ENCODE peak calls at places on chromosome 9, in six cellular contexts. V, M, J, D, S and K are unnamed samples.

GRCh38 chr9:92278117-92278516 is 15.4 kb downstream of the IARS1 start:
- DNase-seq in V (no peak), M (peak), J (no peak), D (no peak), S (no peak), K (no peak)

GRCh38 chr9:95816716-95817115 is 58.8 kb upstream of the ERCC6L2 start:
- DNase-seq in V (no peak), M (no peak), J (no peak), D (no peak), S (no peak), K (no peak)

GRCh38 chr9:92668746-92669526 is 995 bp downstream of the IPPK start:
- DNase-seq in V (no peak), M (peak), J (peak), D (no peak), S (peak), K (no peak)

GRCh38 chr9:93064392-93065124 is 6.1 kb downstream of the SUSD3 start:
- DNase-seq in V (no peak), M (no peak), J (no peak), D (no peak), S (peak), K (no peak)

GRCh38 chr9:127758843-127759242 is 19.6 kb downstream of the SH2D3C start:
- DNase-seq in V (no peak), M (no peak), J (no peak), D (no peak), S (no peak), K (no peak)

GRCh38 chr9:75889577-75889976 is 896 bp upstream of the PCSK5 start:
- DNase-seq in V (no peak), M (no peak), J (no peak), D (no peak), S (no peak), K (no peak)

GRCh38 chr9:33166263-33167083 is 663 bp downstream of the B4GALT1 start:
- DNase-seq in V (no peak), M (no peak), J (peak), D (no peak), S (peak), K (no peak)

GRCh38 chr9:71680189-71680983 is 87.9 kb downstream of the CEMIP2 start:
- DNase-seq in V (no peak), M (peak), J (peak), D (no peak), S (no peak), K (no peak)

GRCh38 chr9:4921449-4921848 is 63.6 kb upstream of the JAK2 start:
- DNase-seq in V (no peak), M (no peak), J (no peak), D (no peak), S (no peak), K (no peak)

GRCh38 chr9:96199006-96199405 is 103.0 kb downstream of the HSD17B3 start:
- DNase-seq in V (no peak), M (no peak), J (no peak), D (no peak), S (no peak), K (no peak)

GRCh38 chr9:14822666-14823065 is 87.6 kb downstream of the FREM1 start:
- DNase-seq in V (no peak), M (no peak), J (no peak), D (no peak), S (no peak), K (no peak)

GRCh38 chr9:116059466-116059865 is 94.1 kb upstream of the PAPPA start:
- DNase-seq in V (no peak), M (no peak), J (peak), D (no peak), S (no peak), K (no peak)

GRCh38 chr9:20358201-20358600 is 264.1 kb downstream of the MLLT3 start:
- DNase-seq in V (no peak), M (peak), J (peak), D (no peak), S (no peak), K (no peak)

GRCh38 chr9:116555102-116555501 is 132.0 kb upstream of the TRIM32 start:
- DNase-seq in V (no peak), M (no peak), J (no peak), D (no peak), S (peak), K (no peak)

GRCh38 chr9:17531642-17532254 is 47.1 kb upstream of the SH3GL2 start:
- DNase-seq in V (no peak), M (peak), J (peak), D (peak), S (no peak), K (no peak)

GRCh38 chr9:1200847-1201251 is 150.7 kb downstream of the DMRT2 start:
- DNase-seq in V (no peak), M (no peak), J (no peak), D (no peak), S (peak), K (no peak)

GRCh38 chr9:93128715-93129224 is 5.3 kb downstream of the NINJ1 start:
- DNase-seq in V (no peak), M (no peak), J (no peak), D (no peak), S (no peak), K (no peak)

GRCh38 chr9:131627326-131627845 is 82.1 kb downstream of the PRRT1B start:
- DNase-seq in V (no peak), M (peak), J (peak), D (no peak), S (no peak), K (no peak)

GRCh38 chr9:2726620-2727335 is 9.5 kb downstream of the KCNV2 start:
- DNase-seq in V (no peak), M (no peak), J (no peak), D (peak), S (no peak), K (no peak)

GRCh38 chr9:107983762-107984161 is 494.2 kb upstream of the KLF4 start:
- DNase-seq in V (no peak), M (no peak), J (no peak), D (no peak), S (no peak), K (no peak)

GRCh38 chr9:81632599-81632998 is 56.7 kb downstream of the TLE1 start:
- DNase-seq in V (no peak), M (peak), J (peak), D (no peak), S (no peak), K (no peak)

GRCh38 chr9:76534031-76534430 is 75.0 kb downstream of the GCNT1 start:
- DNase-seq in V (no peak), M (no peak), J (peak), D (no peak), S (no peak), K (no peak)

GRCh38 chr9:133306242-133307194 is 29.5 kb downstream of the SURF6 start:
- DNase-seq in V (no peak), M (no peak), J (no peak), D (no peak), S (no peak), K (no peak)

GRCh38 chr9:88746029-88746743 is 211.2 kb downstream of the NXNL2 start:
- DNase-seq in V (no peak), M (peak), J (peak), D (no peak), S (peak), K (no peak)

GRCh38 chr9:100865111-100865510 is 163.4 kb upstream of the PLPPR1 start:
- DNase-seq in V (no peak), M (no peak), J (no peak), D (no peak), S (no peak), K (no peak)

GRCh38 chr9:7481570-7481969 is 318.0 kb downstream of the DMAC1 start:
- DNase-seq in V (no peak), M (no peak), J (no peak), D (no peak), S (no peak), K (no peak)

GRCh38 chr9:19358691-19359090 is 21.3 kb downstream of the RPS6 start:
- DNase-seq in V (no peak), M (no peak), J (no peak), D (no peak), S (no peak), K (no peak)

GRCh38 chr9:71675857-71676165 is 92.5 kb downstream of the CEMIP2 start:
- DNase-seq in V (no peak), M (no peak), J (no peak), D (no peak), S (no peak), K (no peak)

GRCh38 chr9:81664638-81665513 is 24.5 kb downstream of the TLE1 start:
- DNase-seq in V (no peak), M (no peak), J (no peak), D (no peak), S (no peak), K (no peak)

GRCh38 chr9:89592963-89593775 is 11.6 kb upstream of the GADD45G start:
- DNase-seq in V (no peak), M (peak), J (peak), D (no peak), S (no peak), K (no peak)

GRCh38 chr9:70291446-70291845 is 32.7 kb downstream of the SMC5 start:
- DNase-seq in V (no peak), M (no peak), J (peak), D (no peak), S (no peak), K (no peak)

DNA sequence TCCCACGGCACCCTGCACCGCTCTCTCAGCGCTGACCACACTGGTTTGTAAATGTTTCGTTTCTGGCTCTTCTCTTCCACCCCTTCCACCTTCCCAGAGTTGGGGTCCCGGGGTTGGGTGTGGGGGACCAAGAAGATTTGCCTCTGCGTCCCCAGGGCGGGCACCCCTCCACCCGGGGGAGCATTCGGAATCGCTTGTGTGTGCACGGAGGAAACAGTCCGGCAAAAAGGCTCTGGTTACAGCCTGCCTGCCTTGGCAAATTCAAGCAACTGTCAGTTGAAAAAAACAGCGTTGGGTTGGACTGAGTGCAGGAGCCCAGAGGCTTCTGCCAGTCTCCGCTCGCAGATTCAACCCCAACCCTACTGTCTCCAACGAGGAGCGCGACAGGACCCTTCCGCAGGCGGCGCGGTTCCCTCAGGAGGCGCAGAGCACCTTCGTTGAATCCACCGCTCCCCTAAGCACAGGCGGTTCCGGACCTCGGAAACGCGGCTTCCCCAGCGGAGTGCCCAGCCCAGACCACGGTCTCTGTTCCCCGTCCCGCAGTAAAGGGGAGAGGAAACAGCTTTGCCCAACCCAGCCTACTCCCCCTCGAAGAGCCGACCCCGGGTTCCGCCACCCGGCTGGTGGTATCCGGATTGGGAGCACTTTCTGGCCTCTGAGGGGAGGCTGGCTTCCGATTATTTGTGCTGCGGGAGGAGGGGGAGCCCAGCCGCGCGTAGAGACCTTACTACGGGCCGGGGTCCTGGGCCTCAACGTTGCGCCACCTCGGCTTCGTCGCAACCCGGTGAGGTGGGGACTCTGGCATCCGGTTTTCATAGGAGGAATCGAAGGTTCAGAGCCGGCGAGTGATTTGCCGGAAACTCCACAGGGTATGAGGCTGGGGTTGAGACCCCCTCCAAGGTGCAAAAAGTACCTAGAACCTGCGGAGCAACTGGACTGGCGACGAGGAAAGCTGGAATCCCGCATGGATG is 9.6 kb downstream of the LHX6 start:
- DNase-seq in V (no peak), M (no peak), J (peak), D (no peak), S (no peak), K (no peak)
- H3K4me3 ChIP-seq in V (peak), M (no peak), J (no peak), D (no peak), S (peak), K (peak)

GRCh38 chr9:126335837-126336236 is 9.2 kb downstream of the MVB12B start:
- DNase-seq in V (no peak), M (no peak), J (no peak), D (no peak), S (no peak), K (no peak)

GRCh38 chr9:126337690-126338426 is 11.2 kb downstream of the MVB12B start:
- DNase-seq in V (peak), M (no peak), J (no peak), D (no peak), S (no peak), K (no peak)

GRCh38 chr9:126338945-126339344 is 12.3 kb downstream of the MVB12B start:
- DNase-seq in V (no peak), M (no peak), J (no peak), D (no peak), S (no peak), K (no peak)

GRCh38 chr9:126334626-126335621 is 8.3 kb downstream of the MVB12B start:
- DNase-seq in V (no peak), M (no peak), J (peak), D (no peak), S (peak), K (no peak)

GRCh38 chr9:126336350-126337335 is 10.0 kb downstream of the MVB12B start:
- DNase-seq in V (no peak), M (no peak), J (no peak), D (no peak), S (no peak), K (no peak)
- H3K4me3 ChIP-seq in V (no peak), M (no peak), J (no peak), D (no peak), S (peak), K (no peak)

GRCh38 chr9:136228107-136228875 is 17.3 kb downstream of the QSOX2 start:
- DNase-seq in V (no peak), M (peak), J (peak), D (peak), S (no peak), K (no peak)
- H3K4me3 ChIP-seq in V (no peak), M (no peak), J (no peak), D (peak), S (no peak), K (no peak)

GRCh38 chr9:35112257-35113020 is 3.2 kb downstream of the ATOSB start:
- DNase-seq in V (no peak), M (peak), J (peak), D (no peak), S (peak), K (no peak)
- H3K4me3 ChIP-seq in V (peak), M (peak), J (peak), D (peak), S (no peak), K (no peak)

DNA sequence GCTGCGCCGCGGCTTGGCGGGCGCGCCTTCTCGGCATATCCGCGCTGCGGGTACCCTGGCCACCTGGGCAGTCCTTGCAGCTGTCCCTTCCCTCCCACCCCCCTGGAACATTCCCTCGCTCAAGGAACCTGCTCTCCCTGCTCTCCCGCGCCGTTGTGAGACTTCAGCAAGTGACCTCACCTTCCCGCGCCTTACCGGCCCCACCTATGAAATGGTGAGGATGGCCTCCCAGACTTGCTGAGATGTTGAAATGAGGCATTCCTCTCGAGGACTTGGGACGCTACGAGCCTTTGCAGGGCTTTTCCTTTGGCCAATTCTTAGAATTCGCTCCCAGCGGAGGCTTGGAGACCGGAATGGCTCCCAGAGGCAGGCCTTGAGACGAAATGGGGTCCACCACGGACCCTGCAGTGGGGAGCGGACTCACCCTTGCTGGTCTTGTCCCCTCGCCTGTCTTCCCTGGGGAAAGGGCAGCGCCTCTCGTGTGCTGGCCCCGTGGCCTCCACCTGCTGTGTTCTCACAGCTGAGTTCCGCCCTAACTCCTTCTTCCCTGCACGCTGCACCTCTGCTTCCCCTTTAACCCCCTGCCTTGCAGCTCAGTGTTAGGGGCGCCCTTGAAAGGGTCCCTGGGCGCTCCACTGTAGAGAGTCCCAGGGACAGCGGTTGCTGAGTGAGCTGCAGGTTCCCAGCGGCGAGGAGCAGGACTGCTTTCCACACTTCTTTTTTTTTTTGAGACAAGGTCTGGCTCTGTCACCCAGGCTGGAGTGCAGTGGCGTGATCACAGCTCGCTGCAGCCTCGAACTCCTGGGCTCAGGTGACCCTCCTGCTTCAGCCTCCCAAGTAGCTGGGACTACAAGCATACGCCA is 907 bp downstream of the HMCN2 start:
- DNase-seq in V (no peak), M (no peak), J (no peak), D (no peak), S (no peak), K (no peak)
- H3K4me3 ChIP-seq in V (peak), M (no peak), J (no peak), D (no peak), S (peak), K (peak)

GRCh38 chr9:113636693-113637092 is 173.2 kb downstream of the RGS3 start:
- DNase-seq in V (peak), M (no peak), J (no peak), D (no peak), S (no peak), K (no peak)
- H3K4me3 ChIP-seq in V (no peak), M (no peak), J (no peak), D (no peak), S (no peak), K (no peak)

DNA sequence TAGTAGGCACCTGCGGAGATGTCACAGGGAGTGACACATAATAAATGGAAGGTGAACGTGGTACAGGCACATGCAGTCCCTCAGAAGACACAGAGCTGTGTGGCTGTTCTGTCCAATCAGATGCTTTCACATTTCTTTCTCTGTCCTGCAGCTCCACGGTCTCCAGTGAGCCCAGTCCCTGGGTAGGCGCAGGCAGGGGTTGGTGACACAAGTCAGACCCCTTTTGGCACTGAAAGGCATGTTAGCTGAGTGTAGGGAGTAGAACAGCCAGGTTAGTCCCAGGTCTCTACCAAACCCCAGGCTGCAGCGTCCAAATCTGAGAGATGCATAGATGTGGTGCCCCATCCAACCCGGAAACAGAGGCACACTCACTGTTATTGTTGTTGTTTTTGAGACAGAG is 2.8 kb downstream of the SLC31A2 start:
- DNase-seq in V (no peak), M (no peak), J (no peak), D (no peak), S (no peak), K (no peak)
- H3K4me3 ChIP-seq in V (peak), M (no peak), J (no peak), D (no peak), S (no peak), K (no peak)

DNA sequence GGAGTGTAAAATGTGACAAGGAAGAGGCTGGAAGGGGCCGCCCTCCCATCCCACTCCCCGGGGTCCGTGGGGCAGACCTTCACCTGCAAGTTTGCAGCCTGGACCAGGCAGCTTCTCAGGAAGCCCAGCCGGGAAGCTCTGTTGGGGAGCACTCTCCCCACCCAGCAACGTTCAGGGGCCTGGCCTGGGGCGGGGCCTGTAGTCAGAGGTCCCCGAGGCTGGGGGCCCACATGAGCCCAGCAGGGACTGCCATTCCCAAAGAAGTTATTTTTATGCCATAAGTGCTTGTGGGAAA is 32.7 kb upstream of the NOTCH1 start:
- DNase-seq in V (no peak), M (no peak), J (no peak), D (no peak), S (no peak), K (no peak)
- H3K4me3 ChIP-seq in V (no peak), M (no peak), J (no peak), D (peak), S (no peak), K (no peak)